ENCODE peak calls at places on chromosomes 2 and 18, in nine cellular contexts. T is GM12865; Y is CD8-positive, alpha-beta T cell; H is kidney; O is astrocyte of the spinal cord; C is A549; W is GM20000; G is mammary epithelial cell; D is astrocyte. I is an unnamed sample.

GRCh38 chr18:23311346-23312103 is 141.6 kb upstream of the RIOK3 start:
- DNase-seq in Y (no peak), T (no peak), D (peak), H (peak), O (peak), G (peak), C (no peak), W (no peak), I (no peak)

GRCh38 chr2:33205693-33206434 is 259.1 kb downstream of the LTBP1 start:
- DNase-seq in Y (no peak), D (no peak), C (no peak), T (peak), G (no peak), O (no peak), W (peak), H (no peak), I (no peak)

GRCh38 chr2:105769504-105769903 is 24.8 kb downstream of the NCK2 start:
- DNase-seq in W (no peak), C (no peak), O (peak), T (no peak), D (no peak), G (no peak), H (no peak), Y (no peak), I (peak)

GRCh38 chr2:84881581-84882414 is 914 bp upstream of the TRABD2A start:
- DNase-seq in Y (peak), W (peak), G (peak), T (peak), O (peak), C (peak), D (peak), H (peak), I (peak)

GRCh38 chr2:170813611-170814550 is 2.8 kb upstream of the GAD1 start:
- DNase-seq in C (peak), O (peak), W (no peak), T (peak), H (no peak), G (peak), Y (no peak), D (peak), I (peak)

GRCh38 chr2:25808006-25808383 is 70.3 kb downstream of the ASXL2 start:
- DNase-seq in D (peak), H (no peak), W (no peak), C (no peak), O (peak), Y (no peak), T (no peak), G (peak), I (no peak)

GRCh38 chr2:173359231-173359630 is 4.6 kb downstream of the CDCA7 start:
- DNase-seq in H (no peak), C (no peak), O (no peak), Y (no peak), G (no peak), W (peak), T (peak), D (peak), I (no peak)

GRCh38 chr2:220181158-220181557 is 553.7 kb downstream of the SLC4A3 start:
- DNase-seq in G (no peak), C (no peak), T (no peak), Y (no peak), D (peak), H (no peak), O (no peak), W (no peak), I (no peak)

GRCh38 chr18:50338122-50338521 is 36.7 kb upstream of the SKA1 start:
- DNase-seq in T (no peak), H (no peak), O (no peak), W (no peak), G (no peak), D (no peak), C (no peak), Y (no peak), I (no peak)

GRCh38 chr2:174771631-174772491 is 7.6 kb upstream of the CHRNA1 start:
- DNase-seq in G (peak), Y (peak), O (peak), D (peak), H (peak), C (peak), W (peak), T (peak), I (peak)

GRCh38 chr2:40740419-40740818 is 288.5 kb upstream of the SLC8A1 start:
- DNase-seq in O (no peak), C (no peak), G (no peak), Y (no peak), H (no peak), T (no peak), D (no peak), W (no peak), I (no peak)

GRCh38 chr2:241950413-241950863 is 80.9 kb downstream of the RTP5 start:
- DNase-seq in Y (no peak), T (no peak), O (no peak), C (no peak), W (no peak), G (no peak), H (no peak), D (no peak), I (no peak)

GRCh38 chr18:24683965-24684364 is 223.5 kb downstream of the HRH4 start:
- DNase-seq in Y (no peak), O (no peak), H (no peak), G (peak), T (no peak), W (no peak), C (no peak), D (no peak), I (no peak)

GRCh38 chr2:238882083-238882755 is 34.3 kb downstream of the TWIST2 start:
- DNase-seq in O (no peak), G (no peak), Y (no peak), T (no peak), C (no peak), H (no peak), D (no peak), W (no peak), I (no peak)

GRCh38 chr2:121095257-121096080 is 189.5 kb downstream of the TFCP2L1 start:
- DNase-seq in C (peak), T (peak), G (peak), D (no peak), H (peak), Y (no peak), W (peak), O (peak), I (peak)

GRCh38 chr2:236794074-236794473 is 224.4 kb downstream of the ACKR3 start:
- DNase-seq in G (no peak), H (no peak), Y (no peak), C (no peak), O (no peak), T (no peak), W (no peak), D (no peak), I (no peak)

GRCh38 chr2:218216336-218216673 is 684 bp upstream of the ARPC2 start:
- DNase-seq in D (no peak), T (no peak), C (no peak), Y (no peak), G (no peak), O (no peak), H (peak), W (no peak), I (no peak)

GRCh38 chr2:54728669-54729120 is 5.2 kb downstream of the EML6 start:
- DNase-seq in O (peak), Y (no peak), H (no peak), C (peak), G (peak), T (no peak), W (no peak), D (peak), I (no peak)

GRCh38 chr18:76402026-76402990 is 92.7 kb downstream of the ZNF516 start:
- DNase-seq in D (no peak), Y (no peak), O (no peak), H (no peak), T (no peak), G (no peak), W (no peak), C (no peak), I (no peak)

GRCh38 chr2:86396304-86396785 is 44.8 kb upstream of the KDM3A start:
- DNase-seq in O (peak), G (peak), T (peak), H (no peak), C (peak), D (peak), Y (no peak), W (peak), I (no peak)
- TF ChIP-seq CTCF in O (peak), G (peak), T (peak), H (peak), C (peak), D (peak), Y (no peak), W (peak), I (no peak)

DNA sequence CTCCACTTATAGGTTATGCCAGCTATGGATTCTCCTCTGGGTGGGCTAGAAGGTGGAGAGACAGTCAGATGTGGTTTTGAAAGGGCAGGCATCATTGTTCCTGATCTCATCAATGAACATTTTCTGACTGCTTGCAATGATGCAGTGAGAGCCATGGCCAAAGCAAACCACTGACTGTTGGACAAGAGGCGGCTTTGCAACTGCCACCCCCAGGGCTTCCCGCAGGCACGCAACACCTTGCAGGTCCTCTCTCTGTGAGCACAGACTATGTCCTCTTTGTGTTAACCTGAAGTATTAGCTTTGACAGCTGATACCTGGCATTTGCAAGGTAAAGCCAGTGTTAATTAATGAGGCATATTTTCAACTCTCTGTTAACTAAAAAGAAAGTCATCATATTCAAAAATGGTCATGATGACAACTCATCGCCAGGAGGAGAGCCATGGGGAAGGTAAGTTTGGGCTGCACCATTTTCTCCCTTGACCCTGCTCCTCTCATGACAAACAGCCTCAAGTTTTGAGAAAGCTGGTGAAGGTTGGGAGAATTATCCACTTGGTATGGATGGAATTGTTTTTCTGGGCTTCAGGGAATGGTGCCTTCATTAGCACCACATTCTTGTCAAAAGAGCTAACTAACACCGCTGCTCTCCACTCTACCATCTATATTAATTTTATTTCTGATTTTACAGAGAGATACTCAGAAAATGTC is 14.9 kb upstream of the FAM124B start:
- DNase-seq in T (no peak), H (no peak), C (no peak), D (no peak), Y (no peak), O (no peak), G (no peak), W (no peak), I (no peak)
- TF ChIP-seq CTCF in T (no peak), H (no peak), C (no peak), D (no peak), Y (no peak), O (no peak), G (no peak), W (no peak), I (no peak)

DNA sequence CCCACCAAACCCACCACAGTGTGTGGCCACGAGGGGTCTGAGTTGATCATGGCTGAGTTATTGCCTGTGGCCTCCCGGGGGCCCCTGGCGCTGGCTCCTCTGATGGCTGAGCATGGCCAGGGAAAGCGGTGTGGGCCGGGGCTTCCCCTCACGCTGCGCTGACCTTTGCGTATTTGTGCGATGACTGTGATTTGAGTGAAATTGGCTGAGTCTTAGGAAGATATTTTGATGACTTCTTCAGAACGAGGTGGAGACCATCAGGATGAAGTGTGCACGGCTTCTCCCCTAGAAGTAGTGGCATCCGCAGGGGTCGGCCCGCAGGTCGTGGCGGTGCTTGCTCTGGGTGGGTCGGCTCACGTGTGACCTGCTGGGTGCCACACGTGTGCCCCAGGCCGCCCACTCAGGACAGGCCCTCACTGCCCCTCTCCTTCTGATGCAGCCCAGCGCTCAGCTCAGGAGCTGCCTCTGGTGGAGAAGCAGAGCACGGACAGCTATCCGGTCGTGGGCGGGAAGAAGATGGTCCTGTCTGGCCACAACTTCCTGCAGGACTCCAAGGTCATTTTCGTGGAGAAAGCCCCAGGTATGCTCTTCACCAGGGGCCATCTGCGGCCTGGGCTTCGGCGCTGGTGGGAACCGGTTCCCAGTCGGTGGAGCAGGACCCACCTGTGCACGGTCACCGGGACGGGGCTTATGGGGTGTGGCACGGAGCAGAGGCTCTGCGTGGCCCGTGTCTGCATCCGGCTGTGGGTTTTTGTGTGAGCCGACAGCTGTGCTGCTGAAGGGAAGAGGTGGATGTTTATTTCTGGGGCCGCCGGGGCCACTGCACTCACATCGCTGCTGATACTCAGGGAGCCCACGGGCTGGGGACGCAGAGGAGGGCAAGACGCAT is 55.8 kb downstream of the NFATC1 start:
- DNase-seq in Y (no peak), W (no peak), O (no peak), T (no peak), C (no peak), D (no peak), H (no peak), G (no peak), I (no peak)
- TF ChIP-seq CTCF in Y (no peak), W (no peak), O (peak), T (no peak), C (no peak), D (no peak), H (no peak), G (no peak), I (peak)

GRCh38 chr2:227876536-227876882 is 5.1 kb downstream of the DAW1 start:
- DNase-seq in W (no peak), D (no peak), H (no peak), T (no peak), Y (no peak), O (no peak), C (peak), G (no peak), I (no peak)
- TF ChIP-seq CTCF in W (no peak), D (no peak), H (no peak), T (no peak), Y (no peak), O (no peak), C (no peak), G (no peak), I (no peak)

GRCh38 chr18:56712761-56713160 is 61.6 kb downstream of the WDR7 start:
- DNase-seq in G (no peak), T (no peak), Y (no peak), C (no peak), H (no peak), W (no peak), O (no peak), D (no peak), I (no peak)

GRCh38 chr18:56715121-56715520 is 64.0 kb downstream of the WDR7 start:
- DNase-seq in D (peak), O (no peak), W (no peak), C (no peak), Y (no peak), T (no peak), H (no peak), G (no peak), I (no peak)

GRCh38 chr18:56711706-56712445 is 60.7 kb downstream of the WDR7 start:
- DNase-seq in Y (no peak), D (no peak), W (no peak), G (no peak), O (no peak), H (no peak), C (no peak), T (no peak), I (no peak)

DNA sequence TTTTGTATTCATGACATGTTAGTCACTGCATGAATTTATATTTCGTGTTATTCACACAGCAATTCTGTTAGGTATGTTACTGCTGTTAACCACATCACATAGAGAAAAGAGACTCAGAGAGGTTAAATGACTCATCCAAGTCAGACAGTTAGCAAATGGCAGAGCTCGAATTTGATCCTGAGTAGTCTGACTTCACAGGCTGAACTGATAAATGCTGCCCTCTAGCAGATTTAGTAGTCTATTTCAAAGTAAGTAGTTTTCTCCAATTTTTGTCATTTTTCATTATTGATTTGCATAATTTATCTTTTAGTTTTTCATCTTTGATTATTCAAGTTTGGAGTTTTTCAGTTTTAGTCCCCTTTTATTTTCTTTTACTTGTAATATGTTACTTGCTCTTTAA is 58.3 kb downstream of the WDR7 start:
- DNase-seq in T (peak), D (peak), O (peak), C (peak), W (peak), Y (no peak), G (peak), H (no peak), I (no peak)
- TF ChIP-seq CTCF in T (peak), D (peak), O (peak), C (peak), W (no peak), Y (peak), G (peak), H (peak), I (no peak)

DNA sequence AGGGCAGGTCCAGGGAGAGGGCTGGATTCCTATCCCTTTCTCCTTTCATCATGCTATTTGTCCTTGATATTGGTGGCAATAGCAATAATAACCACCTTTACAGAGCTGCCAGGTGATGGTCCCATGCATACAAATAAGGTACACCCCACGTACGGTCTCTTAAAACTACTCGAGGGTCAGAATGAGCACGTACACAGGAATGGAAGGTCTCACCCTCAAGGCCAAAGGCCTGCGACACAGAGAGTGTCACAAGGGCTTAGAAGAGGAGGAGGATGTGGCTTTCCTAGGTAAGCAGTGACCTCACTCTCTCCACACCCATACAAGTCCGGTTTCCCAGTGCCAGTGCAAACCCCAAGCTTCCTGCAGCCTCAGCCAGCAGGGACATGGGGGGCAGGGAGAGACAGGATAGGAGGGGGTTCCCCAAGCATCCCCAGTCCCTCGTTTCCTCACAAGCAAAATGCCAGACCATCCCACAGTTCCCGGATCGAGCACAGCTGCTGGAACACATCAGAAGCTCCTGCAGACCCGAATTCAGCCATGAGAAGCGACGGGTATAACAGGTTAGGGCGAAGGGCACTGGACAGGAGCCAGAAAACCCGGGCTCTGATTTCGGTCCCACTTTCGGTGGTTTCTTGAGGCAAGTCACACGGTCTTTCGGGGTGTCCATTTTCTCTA is 49.2 kb downstream of the PLB1 start:
- DNase-seq in T (peak), C (no peak), H (no peak), Y (no peak), D (no peak), O (no peak), G (peak), W (no peak), I (no peak)
- TF ChIP-seq CTCF in T (no peak), C (no peak), H (no peak), Y (no peak), D (no peak), O (no peak), G (no peak), W (no peak), I (no peak)

DNA sequence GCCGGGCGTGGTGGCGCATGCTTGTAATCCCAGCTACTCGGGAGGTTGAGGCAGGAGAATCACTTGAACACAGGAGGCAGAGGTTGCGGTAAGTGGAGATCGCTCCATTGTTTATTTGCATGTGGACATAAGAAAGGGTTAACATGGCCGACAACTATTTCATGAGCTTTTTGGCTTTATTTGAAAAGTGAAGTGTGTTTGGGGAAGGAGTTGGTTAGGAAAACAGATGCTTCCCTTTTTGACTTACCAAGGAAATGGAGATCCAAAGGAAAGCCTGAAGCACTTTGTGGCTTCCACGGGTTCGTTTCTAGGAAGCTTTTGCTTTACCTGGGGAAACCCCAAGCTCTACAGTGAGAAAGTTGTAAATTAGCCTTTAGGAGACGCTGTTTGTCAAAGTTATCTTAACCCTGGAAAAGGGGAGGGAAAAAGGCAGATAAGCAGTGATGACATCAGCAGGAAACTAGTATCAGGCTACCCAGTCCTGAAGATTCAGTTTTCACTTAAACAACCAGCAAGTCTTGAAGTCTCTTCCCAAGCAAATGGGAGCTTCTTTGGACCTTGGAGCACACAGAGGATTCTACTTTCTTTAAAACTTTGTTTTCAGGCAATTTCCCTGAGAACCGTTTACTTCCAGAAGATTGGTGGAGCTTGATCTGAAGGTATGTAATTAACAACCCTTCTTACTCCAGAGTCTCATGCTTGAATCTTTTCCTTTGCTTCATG is at the start of gene CASP10:
- DNase-seq in O (peak), Y (no peak), D (peak), H (no peak), T (peak), G (peak), W (peak), C (peak), I (no peak)
- TF ChIP-seq CTCF in O (no peak), Y (peak), D (no peak), H (peak), T (peak), G (peak), W (peak), C (peak), I (no peak)

GRCh38 chr2:49616800-49617199 is 462.5 kb upstream of the FSHR start:
- DNase-seq in H (no peak), Y (no peak), G (peak), T (peak), C (peak), D (peak), O (peak), W (peak), I (peak)
- TF ChIP-seq CTCF in H (peak), Y (no peak), G (peak), T (peak), C (peak), D (peak), O (peak), W (no peak), I (peak)

GRCh38 chr18:35588995-35589394 is 7.5 kb downstream of the GALNT1 start:
- DNase-seq in Y (no peak), W (peak), T (peak), G (no peak), C (no peak), D (no peak), H (no peak), O (no peak), I (no peak)
- TF ChIP-seq CTCF in Y (peak), W (no peak), T (peak), G (no peak), C (no peak), D (no peak), H (no peak), O (peak), I (no peak)

I was measured in nephron progenitor cell.